ENCODE peak calls at places on chromosome 10, in seven cellular contexts. V is B cell, K is astrocyte of the cerebellum, X is ovary, B is body of pancreas, Q is osteocyte, M is ascending aorta. D is an unnamed sample.

GRCh38 chr10:7161484-7162283 is 249.2 kb downstream of the SFMBT2 start:
- DNase-seq in V (no peak), K (no peak), X (no peak), B (no peak), Q (no peak), M (peak), D (no peak)

GRCh38 chr10:101777085-101777856 is 1.4 kb upstream of the FGF8 start:
- DNase-seq in V (no peak), K (no peak), X (no peak), B (no peak), Q (no peak), M (no peak), D (no peak)

GRCh38 chr10:29588640-29589421 is 45.9 kb downstream of the SVIL start:
- DNase-seq in V (no peak), K (no peak), X (no peak), B (no peak), Q (peak), M (no peak), D (no peak)

GRCh38 chr10:13724484-13724883 is 137.7 kb downstream of the PRPF18 start:
- DNase-seq in V (no peak), K (no peak), X (peak), B (no peak), Q (no peak), M (no peak), D (peak)

GRCh38 chr10:60803433-60803832 is 25.2 kb downstream of the CDK1 start:
- DNase-seq in V (no peak), K (no peak), X (no peak), B (no peak), Q (no peak), M (no peak), D (no peak)

GRCh38 chr10:96478317-96478716 is 35.4 kb downstream of the TLL2 start:
- DNase-seq in V (no peak), K (peak), X (no peak), B (no peak), Q (no peak), M (no peak), D (no peak)

GRCh38 chr10:123936426-123936825 is 44.8 kb upstream of the CPXM2 start:
- DNase-seq in V (no peak), K (no peak), X (no peak), B (no peak), Q (no peak), M (no peak), D (no peak)

GRCh38 chr10:514137-514671 is 175.3 kb downstream of the DIP2C start:
- DNase-seq in V (peak), K (no peak), X (no peak), B (peak), Q (no peak), M (peak), D (no peak)

GRCh38 chr10:21022821-21023220 is 125.7 kb upstream of the NEBL start:
- DNase-seq in V (no peak), K (no peak), X (no peak), B (no peak), Q (no peak), M (no peak), D (no peak)

GRCh38 chr10:116241642-116242405 is 31.2 kb downstream of the GFRA1 start:
- DNase-seq in V (no peak), K (no peak), X (no peak), B (no peak), Q (no peak), M (no peak), D (peak)

GRCh38 chr10:1074063-1074747 is 18.0 kb downstream of the WDR37 start:
- DNase-seq in V (no peak), K (no peak), X (no peak), B (no peak), Q (no peak), M (no peak), D (no peak)

GRCh38 chr10:96690755-96691730 is 29.3 kb downstream of the PIK3AP1 start:
- DNase-seq in V (no peak), K (no peak), X (no peak), B (no peak), Q (no peak), M (no peak), D (no peak)

GRCh38 chr10:124106241-124106905 is 13.0 kb upstream of the CHST15 start:
- DNase-seq in V (peak), K (peak), X (peak), B (peak), Q (no peak), M (peak), D (peak)

GRCh38 chr10:21494221-21495001 is 31.1 kb downstream of the SKIDA1 start:
- DNase-seq in V (no peak), K (no peak), X (peak), B (no peak), Q (peak), M (no peak), D (no peak)

GRCh38 chr10:22833781-22834180 is 94.1 kb upstream of the ARMC3 start:
- DNase-seq in V (no peak), K (no peak), X (no peak), B (no peak), Q (no peak), M (no peak), D (no peak)

GRCh38 chr10:79331226-79331625 is 16.0 kb upstream of the PPIF start:
- DNase-seq in V (no peak), K (no peak), X (no peak), B (no peak), Q (no peak), M (no peak), D (no peak)

GRCh38 chr10:92573091-92573797 is 649 bp downstream of the IDE start:
- DNase-seq in V (peak), K (no peak), X (peak), B (peak), Q (no peak), M (peak), D (no peak)
- TF ChIP-seq CTCF in V (no peak), K (peak), X (no peak), B (no peak), Q (no peak), M (peak), D (no peak)

GRCh38 chr10:98745645-98746044 is 298.9 kb upstream of the HPS1 start:
- DNase-seq in V (no peak), K (no peak), X (no peak), B (no peak), Q (no peak), M (no peak), D (no peak)

GRCh38 chr10:98748298-98748697 is 301.6 kb upstream of the HPS1 start:
- DNase-seq in V (no peak), K (peak), X (no peak), B (no peak), Q (no peak), M (no peak), D (peak)
- TF ChIP-seq CTCF in V (peak), K (peak), X (no peak), B (peak), Q (peak), M (no peak), D (peak)

DNA sequence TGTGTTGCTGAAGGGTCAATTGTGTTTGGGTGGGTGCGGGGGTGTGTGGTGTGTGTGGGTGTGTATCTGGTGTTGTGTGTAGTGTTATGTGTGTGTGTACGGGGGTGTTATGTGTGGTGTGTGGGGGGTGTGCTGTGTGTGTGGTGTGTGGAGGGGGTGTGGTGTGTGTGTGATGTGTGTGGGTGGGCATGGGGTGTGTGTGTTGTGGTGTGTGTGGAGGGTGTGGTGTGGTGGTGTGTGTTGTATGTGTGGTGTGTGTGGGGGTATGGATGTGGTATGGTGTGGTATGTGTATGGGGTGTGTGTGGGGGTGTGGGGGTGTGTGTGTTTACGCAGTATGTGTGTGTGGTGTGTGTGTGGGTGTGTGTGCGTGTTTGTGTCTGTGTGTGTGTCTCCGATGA is 110.8 kb downstream of the ZNF22 start:
- DNase-seq in V (no peak), K (no peak), X (no peak), B (no peak), Q (no peak), M (no peak), D (no peak)
- TF ChIP-seq CTCF in V (no peak), K (no peak), X (no peak), B (no peak), Q (no peak), M (no peak), D (no peak)

GRCh38 chr10:104767282-104767681 is 126.2 kb downstream of the SORCS3 start:
- DNase-seq in V (no peak), K (no peak), X (no peak), B (no peak), Q (no peak), M (no peak), D (no peak)
- TF ChIP-seq CTCF in V (no peak), K (no peak), X (no peak), B (no peak), Q (no peak), M (no peak), D (no peak)

GRCh38 chr10:131882151-131882550 is 18.7 kb upstream of the PPP2R2D start:
- DNase-seq in V (no peak), K (no peak), X (no peak), B (no peak), Q (no peak), M (no peak), D (no peak)

GRCh38 chr10:131882590-131883451 is 18.0 kb upstream of the PPP2R2D start:
- DNase-seq in V (no peak), K (no peak), X (no peak), B (no peak), Q (no peak), M (no peak), D (no peak)

GRCh38 chr10:131885391-131886165 is 15.2 kb upstream of the PPP2R2D start:
- DNase-seq in V (peak), K (no peak), X (peak), B (peak), Q (peak), M (peak), D (no peak)

GRCh38 chr10:131880016-131880590 is 20.7 kb upstream of the PPP2R2D start:
- DNase-seq in V (no peak), K (no peak), X (no peak), B (no peak), Q (no peak), M (no peak), D (no peak)

DNA sequence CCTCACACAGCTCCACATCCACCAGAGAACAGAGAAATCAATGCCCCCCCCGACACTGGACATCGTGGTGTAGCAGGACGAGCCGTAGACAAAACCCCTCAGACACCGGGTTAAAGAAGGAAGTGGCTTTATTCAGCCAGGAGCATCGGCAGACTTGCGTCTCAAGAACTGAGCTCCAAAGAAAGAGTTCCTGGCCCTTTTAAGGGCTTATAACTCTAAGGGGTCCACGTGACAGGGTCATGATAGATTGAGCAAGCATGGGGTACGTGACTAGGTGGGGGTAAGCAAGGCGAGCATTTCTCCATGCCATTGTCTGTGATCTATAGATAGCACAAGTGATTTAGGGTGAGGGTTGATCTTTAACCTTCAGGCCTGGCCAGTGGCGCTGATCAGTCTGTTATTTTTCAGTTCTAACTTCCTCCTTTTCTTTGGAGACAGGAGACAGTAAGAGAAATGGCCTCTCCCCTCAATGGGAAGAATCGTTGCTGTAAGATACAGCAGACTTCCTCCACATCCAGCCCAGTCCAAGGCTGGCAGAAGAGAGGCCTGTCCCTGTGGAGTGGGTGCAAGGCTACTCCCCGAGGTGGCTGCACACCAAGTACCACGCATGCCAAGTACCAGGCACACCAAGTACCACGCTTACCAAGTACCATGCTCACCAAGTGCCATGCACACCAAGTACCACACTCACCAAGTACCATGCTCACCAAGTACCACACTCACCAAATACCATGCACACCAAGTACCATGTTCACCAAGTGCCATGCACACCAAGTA is 19.5 kb upstream of the PPP2R2D start:
- DNase-seq in V (no peak), K (no peak), X (no peak), B (no peak), Q (no peak), M (no peak), D (no peak)
- TF ChIP-seq CTCF in V (no peak), K (no peak), X (no peak), B (no peak), Q (no peak), M (no peak), D (no peak)

DNA sequence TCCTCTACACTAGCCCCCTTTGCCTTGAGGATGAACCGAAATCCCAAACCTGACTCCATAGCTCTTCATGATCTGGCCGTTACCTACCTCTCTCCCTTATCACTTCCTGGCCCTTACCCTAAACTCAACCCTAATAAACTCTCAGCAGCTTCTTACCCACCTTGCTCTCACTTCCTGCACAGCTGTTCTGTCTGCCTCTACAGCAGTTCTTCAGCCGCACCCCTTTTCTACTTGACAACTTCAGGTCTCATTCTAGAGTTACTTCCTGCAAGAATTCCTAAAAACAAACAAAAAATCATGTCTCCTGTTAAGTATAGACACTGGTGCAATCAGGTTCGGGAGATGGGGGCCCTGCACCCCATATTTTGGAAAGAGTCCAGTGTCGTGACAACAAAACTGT is 239.9 kb upstream of the CELF2 start:
- DNase-seq in V (no peak), K (no peak), X (no peak), B (no peak), Q (no peak), M (no peak), D (no peak)
- TF ChIP-seq CTCF in V (no peak), K (no peak), X (no peak), B (no peak), Q (no peak), M (no peak), D (no peak)